ENCODE peak calls at places on chromosomes 2 and 18, in eight cellular contexts. D is endodermal cell, X is thoracic aorta, L is tibial nerve, N is IMR-90, F is heart left ventricle, Q is neuronal stem cell, V is GM23248. E is an unnamed sample. For H3K9me3, the result is how much of the 10 kb centered on the place peaks cover.

GRCh38 chr2:109218087-109218791 is 89.2 kb downstream of the SH3RF3 start:
- DNase-seq in X (no peak), V (no peak), F (no peak), N (peak), D (no peak), Q (no peak), L (no peak), E (peak)

GRCh38 chr18:25348361-25349130 is 3.4 kb downstream of the ZNF521 start:
- DNase-seq in Q (no peak), F (no peak), X (no peak), L (no peak), N (no peak), V (no peak), D (no peak), E (no peak)

GRCh38 chr18:55999641-56000040 is 411.6 kb upstream of the TCF4 start:
- DNase-seq in D (no peak), L (no peak), F (no peak), Q (no peak), X (no peak), N (no peak), V (peak), E (no peak)

GRCh38 chr2:233100192-233100998 is 40.3 kb downstream of the INPP5D start:
- DNase-seq in Q (no peak), N (no peak), D (peak), L (no peak), V (no peak), X (no peak), F (no peak), E (no peak)

GRCh38 chr18:61748024-61748423 is 144.8 kb downstream of the RNF152 start:
- DNase-seq in N (no peak), X (no peak), D (no peak), Q (no peak), V (no peak), F (peak), L (no peak), E (no peak)

GRCh38 chr18:46946656-46947282 is 29.4 kb downstream of the KATNAL2 start:
- DNase-seq in V (peak), N (peak), D (peak), Q (peak), L (peak), F (peak), X (peak), E (no peak)

GRCh38 chr2:207107551-207107950 is 58.2 kb downstream of the KLF7 start:
- DNase-seq in F (no peak), X (no peak), L (no peak), D (no peak), N (no peak), Q (no peak), V (no peak), E (no peak)

GRCh38 chr2:60551241-60552095 is 2.0 kb downstream of the BCL11A start:
- DNase-seq in L (no peak), Q (no peak), X (no peak), D (peak), V (peak), N (no peak), F (no peak), E (no peak)

GRCh38 chr2:225670111-225670974 is 270.8 kb downstream of the NYAP2 start:
- DNase-seq in Q (no peak), D (no peak), L (no peak), F (no peak), V (peak), X (no peak), N (peak), E (no peak)

GRCh38 chr2:3285901-3286645 is 91.5 kb downstream of the EIPR1 start:
- DNase-seq in N (no peak), V (no peak), L (no peak), F (no peak), X (no peak), Q (no peak), D (no peak), E (no peak)

GRCh38 chr18:42072407-42072806 is 117.4 kb downstream of the PIK3C3 start:
- DNase-seq in Q (no peak), N (no peak), X (no peak), V (peak), F (no peak), L (no peak), D (no peak), E (no peak)

GRCh38 chr2:234458466-234458865 is 38.4 kb downstream of the ARL4C start:
- DNase-seq in V (no peak), Q (no peak), N (no peak), D (no peak), L (no peak), X (no peak), F (no peak), E (no peak)

GRCh38 chr2:218370410-218371063 is 11.5 kb upstream of the SLC11A1 start:
- DNase-seq in L (peak), X (no peak), F (peak), V (no peak), Q (no peak), D (no peak), N (peak), E (no peak)

GRCh38 chr2:115807302-115807701 is 1364.9 kb downstream of the DPP10 start:
- DNase-seq in V (no peak), N (no peak), F (no peak), D (no peak), X (no peak), Q (no peak), L (no peak), E (no peak)

GRCh38 chr2:207683879-207684627 is 27.4 kb upstream of the CCNYL1 start:
- DNase-seq in V (peak), L (no peak), Q (no peak), D (no peak), N (peak), X (no peak), F (no peak), E (peak)

GRCh38 chr2:174051741-174052638 is 86.8 kb upstream of the SP3 start:
- DNase-seq in D (peak), V (peak), L (no peak), F (no peak), N (peak), Q (no peak), X (no peak), E (peak)

GRCh38 chr2:161139098-161139987 is 20.9 kb upstream of the TANK start:
- DNase-seq in F (no peak), Q (no peak), V (peak), X (no peak), L (no peak), N (peak), D (no peak), E (no peak)

GRCh38 chr2:160091381-160091780 is 29.0 kb upstream of the PLA2R1 start:
- DNase-seq in F (no peak), X (no peak), D (no peak), Q (no peak), N (peak), L (no peak), V (peak), E (no peak)

GRCh38 chr2:118969734-118970395 is 27.9 kb downstream of the MARCO start:
- DNase-seq in X (no peak), V (no peak), L (no peak), Q (no peak), F (no peak), D (no peak), N (no peak), E (no peak)

GRCh38 chr2:128347701-128348504 is 29.2 kb upstream of the HS6ST1 start:
- DNase-seq in X (no peak), D (peak), F (peak), Q (no peak), L (peak), V (peak), N (peak), E (peak)

GRCh38 chr2:202056611-202057010 is 16.4 kb upstream of the KIAA2012 start:
- DNase-seq in V (peak), D (no peak), N (peak), L (no peak), Q (no peak), X (no peak), F (no peak), E (no peak)

GRCh38 chr2:212644195-212644837 is 105.7 kb upstream of the ERBB4 start:
- DNase-seq in D (peak), V (no peak), F (no peak), L (no peak), N (no peak), X (no peak), Q (no peak), E (no peak)

GRCh38 chr2:212638694-212639093 is 100.1 kb upstream of the ERBB4 start:
- DNase-seq in V (no peak), D (no peak), F (no peak), L (no peak), Q (no peak), N (no peak), X (no peak), E (no peak)

GRCh38 chr2:212640428-212640827 is 101.8 kb upstream of the ERBB4 start:
- DNase-seq in V (no peak), D (no peak), L (no peak), Q (no peak), X (no peak), N (no peak), F (no peak), E (no peak)
- H3K4me3 ChIP-seq in V (no peak), D (no peak), L (no peak), Q (no peak), X (no peak), N (no peak), F (no peak), E (no peak)

DNA sequence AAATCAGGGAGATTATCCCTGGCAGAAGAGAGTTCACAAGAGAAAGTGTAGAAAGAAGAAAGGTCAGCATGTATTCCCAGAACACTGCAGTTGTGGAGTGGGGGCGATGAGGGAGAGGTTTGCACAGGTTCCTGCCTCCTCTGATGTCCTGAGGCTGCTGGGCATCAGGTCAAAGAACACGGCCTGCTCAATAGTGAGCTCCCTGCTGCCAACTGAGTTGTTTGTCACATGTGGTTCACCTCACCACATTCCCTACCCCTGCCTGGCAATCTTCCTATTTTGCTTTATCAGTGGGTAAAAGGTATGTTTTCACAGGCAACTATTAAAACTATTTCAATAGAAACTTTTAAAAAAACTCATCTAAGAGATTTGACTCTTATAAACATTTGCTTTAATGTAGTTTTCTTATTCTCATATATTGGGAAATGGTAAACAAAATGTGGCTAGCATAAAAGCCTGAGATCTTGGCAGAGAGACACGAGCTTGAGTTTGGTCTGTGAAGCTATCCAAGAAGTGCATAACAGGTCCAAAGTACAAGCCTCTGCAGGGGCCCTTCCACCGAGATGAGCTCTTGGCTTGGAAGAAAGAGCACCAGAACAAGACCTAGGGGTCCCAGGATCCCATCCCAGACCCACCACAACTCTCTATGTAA is 123.9 kb upstream of the SRD5A2 start:
- DNase-seq in X (no peak), F (no peak), Q (no peak), D (no peak), V (no peak), N (no peak), L (no peak), E (no peak)
- H3K9me3 ChIP-seq in X (under half), F (under half), Q (under half), D (under half), V (under half), N (under half), L (under half), E (under half)

GRCh38 chr2:230796280-230796862 is 68.4 kb upstream of the ITM2C start:
- DNase-seq in D (no peak), L (no peak), V (peak), X (no peak), Q (no peak), F (no peak), N (peak), E (peak)
- H3K4me3 ChIP-seq in D (no peak), L (no peak), V (no peak), X (no peak), Q (no peak), F (no peak), N (no peak), E (no peak)

GRCh38 chr2:21301871-21302433 is 178.2 kb downstream of the TDRD15 start:
- DNase-seq in L (no peak), X (no peak), F (no peak), N (no peak), Q (no peak), D (no peak), V (no peak), E (no peak)
- H3K9me3 ChIP-seq in L (under half), X (under half), F (under half), N (under half), Q (under half), D (under half), V (under half), E (under half)

DNA sequence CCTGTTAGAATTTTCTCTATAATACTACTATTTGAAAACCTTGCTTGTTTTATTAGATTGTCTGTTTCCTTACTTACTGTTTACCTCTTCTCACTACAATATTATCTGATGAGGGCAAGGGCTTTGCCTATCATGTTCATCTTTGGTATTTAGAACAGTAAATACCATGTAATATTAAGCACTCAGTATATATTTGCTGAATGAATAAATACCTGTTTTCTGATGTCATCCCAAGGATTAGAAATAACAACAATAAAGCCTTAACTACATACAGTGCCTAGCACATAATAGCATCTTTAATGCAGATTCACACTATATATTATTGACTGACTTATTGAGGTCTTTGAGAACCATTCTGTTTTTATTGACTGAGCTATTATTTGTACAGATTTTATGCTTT is 142.1 kb downstream of the TMEM247 start:
- DNase-seq in L (no peak), Q (no peak), V (no peak), N (no peak), X (no peak), F (no peak), D (no peak), E (no peak)
- H3K4me3 ChIP-seq in L (no peak), Q (no peak), V (no peak), N (no peak), X (no peak), F (no peak), D (no peak), E (no peak)

DNA sequence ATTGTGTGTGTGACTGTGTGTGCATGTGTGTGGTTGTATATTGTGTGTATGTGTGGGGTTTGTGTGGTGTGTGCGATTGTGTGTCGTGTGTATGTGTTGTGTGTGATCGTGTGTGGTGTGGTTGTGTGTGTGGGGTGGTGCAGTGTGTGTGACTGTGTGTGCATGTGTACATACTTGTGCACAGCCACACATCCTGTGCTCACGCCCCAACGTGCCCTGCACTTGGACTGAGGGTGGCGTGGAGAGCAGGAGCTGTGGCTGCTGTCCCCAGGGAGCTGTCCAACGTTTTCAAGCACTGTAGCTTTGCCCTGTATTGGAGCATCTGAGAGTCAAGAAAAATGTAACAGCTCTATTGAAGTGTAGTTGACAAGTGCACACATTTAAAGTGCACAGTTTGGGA is 243.2 kb upstream of the HDAC4 start:
- DNase-seq in N (no peak), D (peak), V (peak), F (no peak), X (no peak), L (no peak), Q (no peak), E (peak)
- H3K9me3 ChIP-seq in N (under half), D (under half), V (under half), F (under half), X (under half), L (under half), Q (under half), E (under half)

DNA sequence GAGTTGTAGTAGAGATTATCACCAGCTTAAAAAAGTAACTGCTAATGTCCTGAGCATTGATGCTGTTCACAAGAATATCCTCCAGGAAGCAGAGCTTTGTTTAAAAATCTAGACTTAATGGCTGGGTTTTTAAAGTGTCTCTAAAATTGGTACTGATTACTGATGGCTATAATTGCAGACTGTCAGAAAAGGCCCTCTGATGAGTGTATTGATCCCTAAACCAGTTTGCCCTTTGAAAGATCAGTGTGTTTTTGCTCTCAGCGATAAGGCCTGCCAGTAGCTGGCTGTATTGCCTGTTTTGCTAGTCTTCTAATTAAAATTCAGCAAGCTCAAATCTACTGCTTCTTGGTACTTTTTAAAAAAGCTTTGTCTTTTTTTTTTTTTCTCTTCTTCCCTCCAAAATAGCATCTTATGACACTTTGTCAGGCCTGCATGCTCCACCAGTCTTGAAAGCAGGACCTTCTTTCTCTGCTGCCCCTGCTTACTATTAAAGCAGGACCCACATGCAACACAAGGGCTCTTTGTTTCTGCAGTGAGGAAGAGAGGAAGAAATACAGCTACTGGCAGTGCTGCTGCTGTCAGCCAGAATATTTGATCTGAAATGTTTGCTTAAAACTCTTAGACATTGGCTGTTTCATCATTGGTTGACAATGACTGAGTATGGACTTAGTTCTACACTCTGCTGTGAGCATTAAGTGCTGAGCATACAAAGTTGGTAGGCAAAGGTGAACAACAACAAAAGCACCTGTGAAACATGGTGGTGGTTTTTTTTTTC is 1.8 kb downstream of the SEC11C start:
- DNase-seq in L (no peak), Q (no peak), X (no peak), F (no peak), D (no peak), N (no peak), V (no peak), E (no peak)
- H3K4me3 ChIP-seq in L (no peak), Q (no peak), X (no peak), F (no peak), D (peak), N (no peak), V (no peak), E (no peak)

DNA sequence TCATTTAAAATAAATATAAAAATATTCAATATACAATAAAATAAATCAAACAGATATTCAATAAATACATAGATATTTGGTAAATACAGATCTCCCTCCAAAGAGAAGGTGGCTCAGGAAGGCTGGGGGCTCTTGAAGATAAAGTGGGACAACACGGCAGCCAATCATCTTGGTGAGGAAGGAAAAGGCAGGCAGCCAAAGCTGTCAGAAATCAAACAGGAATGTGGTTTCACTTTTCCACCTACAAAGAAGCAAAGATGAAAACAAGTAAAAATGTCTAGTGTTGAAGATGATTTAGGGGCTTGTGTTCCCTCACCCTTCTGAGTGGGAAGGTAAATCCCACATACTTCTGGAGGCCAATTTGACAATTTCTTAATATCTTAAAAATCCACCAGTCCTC is 85.7 kb downstream of the B3GNT2 start:
- DNase-seq in Q (no peak), V (no peak), X (no peak), N (no peak), L (no peak), D (no peak), F (no peak), E (no peak)
- H3K9me3 ChIP-seq in Q (under half), V (under half), X (under half), N (under half), L (under half), D (half or more), F (under half), E (under half)

GRCh38 chr2:238505119-238505891 is 78.6 kb downstream of the ASB1 start:
- DNase-seq in N (peak), F (no peak), V (no peak), X (no peak), Q (no peak), L (no peak), D (no peak), E (no peak)

GRCh38 chr2:238505892-238506280 is 79.2 kb downstream of the ASB1 start:
- DNase-seq in Q (no peak), V (no peak), L (no peak), N (no peak), X (no peak), F (no peak), D (no peak), E (no peak)

GRCh38 chr2:238502956-238503791 is 76.4 kb downstream of the ASB1 start:
- DNase-seq in D (no peak), X (no peak), N (no peak), V (no peak), Q (no peak), F (no peak), L (no peak), E (no peak)

GRCh38 chr2:238502088-238502810 is 75.5 kb downstream of the ASB1 start:
- DNase-seq in V (no peak), N (no peak), L (no peak), D (no peak), F (no peak), Q (no peak), X (no peak), E (no peak)

DNA sequence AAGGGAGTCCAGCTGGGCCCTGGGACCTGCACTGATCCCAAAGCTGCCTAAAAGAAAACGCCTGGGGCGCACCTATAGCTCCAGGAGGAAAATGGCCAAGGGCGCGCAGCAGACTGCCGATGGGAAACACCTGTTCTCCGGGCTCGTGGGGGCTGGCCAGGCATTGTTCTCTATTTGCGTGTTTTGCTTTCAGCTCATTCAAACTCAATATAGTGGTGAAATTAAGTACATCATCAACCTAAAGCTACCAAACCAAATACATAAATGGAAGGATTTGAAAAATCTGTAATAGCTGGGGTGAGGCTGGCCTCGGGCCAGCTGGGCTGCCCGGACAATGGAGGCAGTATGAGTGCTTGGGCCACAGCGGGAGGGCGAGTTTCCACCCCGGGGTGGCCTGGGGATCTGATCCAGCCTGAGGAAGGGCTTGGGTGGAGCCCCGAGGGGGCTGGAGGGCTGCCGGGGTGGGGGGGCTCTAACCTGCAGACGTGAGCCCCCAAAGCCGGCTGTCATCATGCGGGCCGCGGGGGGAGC is 77.5 kb downstream of the ASB1 start:
- DNase-seq in X (no peak), Q (no peak), F (no peak), N (no peak), V (no peak), D (no peak), L (no peak), E (no peak)
- H3K4me3 ChIP-seq in X (no peak), Q (no peak), F (no peak), N (no peak), V (no peak), D (no peak), L (no peak), E (no peak)